ENCODE peak calls at places on chromosome 2, in seven cellular contexts. E is heart left ventricle; U is Calu3; L is CD8-positive, alpha-beta T cell; O is SK-N-SH; D is WTC11; C is brain microvascular endothelial cell. J is an unnamed sample.

GRCh38 chr2:70143314-70144150 is 47.3 kb downstream of the C2orf42 start:
- DNase-seq in U (peak), O (peak), D (no peak), C (peak), L (peak), E (peak), J (peak)

GRCh38 chr2:179272406-179273192 is 8.0 kb upstream of the SESTD1 start:
- DNase-seq in E (no peak), L (no peak), D (no peak), O (no peak), C (no peak), U (no peak), J (no peak)

GRCh38 chr2:172398444-172398843 is 28.9 kb upstream of the ITGA6 start:
- DNase-seq in O (no peak), D (no peak), C (no peak), U (no peak), L (no peak), E (no peak), J (no peak)

GRCh38 chr2:12199661-12200258 is 453.3 kb downstream of the LPIN1 start:
- DNase-seq in E (no peak), D (no peak), O (peak), U (no peak), L (no peak), C (no peak), J (no peak)

GRCh38 chr2:159111346-159111922 is 143.0 kb downstream of the TANC1 start:
- DNase-seq in D (no peak), O (no peak), E (peak), U (no peak), C (no peak), L (no peak), J (no peak)

GRCh38 chr2:10576456-10576855 is 113.3 kb downstream of the NOL10 start:
- DNase-seq in D (no peak), L (no peak), O (no peak), E (no peak), C (no peak), U (no peak), J (no peak)

GRCh38 chr2:234374671-234375245 is 122.1 kb downstream of the ARL4C start:
- DNase-seq in E (no peak), U (no peak), C (no peak), L (no peak), O (no peak), D (no peak), J (no peak)

GRCh38 chr2:174779361-174779928 is 15.2 kb upstream of the CHRNA1 start:
- DNase-seq in L (no peak), C (no peak), O (peak), D (no peak), E (no peak), U (no peak), J (no peak)

GRCh38 chr2:81976998-81977397 is 1672.4 kb upstream of the LRRTM1 start:
- DNase-seq in D (no peak), O (no peak), E (no peak), L (no peak), U (no peak), C (no peak), J (no peak)

GRCh38 chr2:48265169-48266013 is 264.6 kb upstream of the STON1 start:
- DNase-seq in L (no peak), D (no peak), O (no peak), U (no peak), E (no peak), C (no peak), J (no peak)

GRCh38 chr2:61262699-61263098 is 100.7 kb downstream of the C2orf74 start:
- DNase-seq in U (no peak), C (peak), D (no peak), L (no peak), E (no peak), O (no peak), J (no peak)

GRCh38 chr2:174518397-174518796 is 31.6 kb upstream of the GPR155 start:
- DNase-seq in D (no peak), U (no peak), O (no peak), C (no peak), E (no peak), L (no peak), J (no peak)

GRCh38 chr2:88451647-88452150 is 794 bp downstream of the FOXI3 start:
- DNase-seq in D (peak), E (no peak), C (no peak), L (no peak), O (no peak), U (no peak), J (peak)

GRCh38 chr2:136932700-136933099 is 167.4 kb downstream of the THSD7B start:
- DNase-seq in O (peak), C (peak), U (peak), D (peak), E (no peak), L (no peak), J (no peak)
- TF ChIP-seq CTCF in O (peak), C (peak), U (peak), D (peak), E (peak), L (no peak), J (peak)

DNA sequence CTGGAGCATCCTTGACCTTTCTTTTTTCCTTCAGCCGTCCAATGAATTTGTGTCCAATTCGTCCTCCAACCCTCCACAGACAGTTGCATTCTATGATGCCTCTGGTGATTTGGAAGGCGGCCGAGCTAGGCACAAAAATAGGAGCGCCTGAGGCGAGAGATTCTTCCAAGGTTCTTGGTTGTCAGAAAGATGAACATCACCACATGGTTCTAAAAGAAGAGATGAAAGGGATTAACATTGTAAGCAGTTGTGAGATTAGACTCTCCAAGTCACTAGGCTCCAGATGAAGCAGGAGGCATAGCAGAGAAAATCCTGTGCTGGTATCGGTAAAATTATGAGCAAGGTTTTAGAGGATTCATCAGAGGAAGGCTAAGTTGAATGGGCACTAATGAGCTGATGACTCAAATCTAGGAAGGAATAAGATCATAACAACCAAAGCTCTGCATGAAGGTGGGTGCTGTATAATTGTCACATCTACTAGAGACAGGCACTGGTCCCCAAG is 75.4 kb upstream of the MAP4K3 start:
- DNase-seq in E (no peak), L (no peak), U (no peak), D (no peak), O (no peak), C (no peak), J (no peak)
- TF ChIP-seq CTCF in E (no peak), L (no peak), U (no peak), D (no peak), O (no peak), C (no peak), J (no peak)

GRCh38 chr2:142734231-142734630 is 143.2 kb upstream of the KYNU start:
- DNase-seq in D (no peak), L (no peak), O (no peak), C (no peak), U (no peak), E (no peak), J (no peak)
- TF ChIP-seq CTCF in D (no peak), L (no peak), O (no peak), C (no peak), U (no peak), E (no peak), J (no peak)

GRCh38 chr2:77521482-77521881 is 694 bp downstream of the LRRTM4 start:
- DNase-seq in U (no peak), E (no peak), D (no peak), O (no peak), C (no peak), L (no peak), J (no peak)

GRCh38 chr2:77520981-77521380 is 1.2 kb downstream of the LRRTM4 start:
- DNase-seq in D (no peak), U (no peak), O (peak), C (no peak), E (no peak), L (no peak), J (no peak)

GRCh38 chr2:77519888-77520506 is 2.2 kb downstream of the LRRTM4 start:
- DNase-seq in U (no peak), O (no peak), D (no peak), C (no peak), L (no peak), E (no peak), J (no peak)

GRCh38 chr2:77522883-77523282 is 707 bp upstream of the LRRTM4 start:
- DNase-seq in C (no peak), D (no peak), O (no peak), E (no peak), U (no peak), L (no peak), J (no peak)

GRCh38 chr2:77521931-77522470 is at the start of gene LRRTM4:
- DNase-seq in L (no peak), D (peak), C (no peak), E (no peak), O (peak), U (no peak), J (no peak)
- TF ChIP-seq CTCF in L (no peak), D (no peak), C (peak), E (peak), O (no peak), U (no peak), J (no peak)

J was measured in upper lobe of right lung.